ENCODE peak calls at places on chromosomes 1 and 21, in eight cellular contexts. Z, C, T, M, N, F, V and Q are unnamed samples.

GRCh38 chr1:197774691-197775281 is 494 bp downstream of the DENND1B start:
- DNase-seq in Z (peak), C (peak), T (no peak), M (peak), N (peak), F (peak), V (peak), Q (no peak)

GRCh38 chr21:46000182-46000730 is 18.7 kb downstream of the COL6A1 start:
- DNase-seq in Z (peak), C (no peak), T (no peak), M (no peak), N (no peak), F (no peak), V (no peak), Q (no peak)

GRCh38 chr1:94621392-94621791 is 79.8 kb upstream of the F3 start:
- DNase-seq in Z (no peak), C (peak), T (peak), M (peak), N (no peak), F (peak), V (no peak), Q (no peak)

GRCh38 chr1:186421446-186421845 is 39.5 kb downstream of the PDC start:
- DNase-seq in Z (no peak), C (no peak), T (no peak), M (no peak), N (no peak), F (no peak), V (no peak), Q (no peak)

GRCh38 chr1:90727917-90728655 is 11.0 kb upstream of the BARHL2 start:
- DNase-seq in Z (no peak), C (no peak), T (no peak), M (no peak), N (no peak), F (no peak), V (no peak), Q (no peak)

GRCh38 chr1:53328009-53328489 is at the start of gene LRP8:
- DNase-seq in Z (peak), C (peak), T (peak), M (peak), N (peak), F (peak), V (peak), Q (peak)

GRCh38 chr1:217881607-217882332 is 250.6 kb downstream of the SPATA17 start:
- DNase-seq in Z (no peak), C (no peak), T (no peak), M (peak), N (no peak), F (no peak), V (no peak), Q (no peak)

GRCh38 chr1:1361233-1361981 is 3.1 kb upstream of the MXRA8 start:
- DNase-seq in Z (no peak), C (no peak), T (no peak), M (peak), N (no peak), F (no peak), V (no peak), Q (no peak)

GRCh38 chr1:167825419-167826079 is 88.4 kb downstream of the ADCY10 start:
- DNase-seq in Z (no peak), C (no peak), T (no peak), M (no peak), N (no peak), F (no peak), V (no peak), Q (no peak)

GRCh38 chr1:32651461-32652073 is 559 bp downstream of the RBBP4 start:
- DNase-seq in Z (no peak), C (peak), T (no peak), M (no peak), N (peak), F (no peak), V (no peak), Q (no peak)

GRCh38 chr21:44709426-44710293 is 1.7 kb downstream of the TSPEAR start:
- DNase-seq in Z (no peak), C (peak), T (no peak), M (no peak), N (no peak), F (no peak), V (no peak), Q (no peak)

GRCh38 chr1:80915491-80915890 is 885.2 kb upstream of the ADGRL2 start:
- DNase-seq in Z (no peak), C (no peak), T (no peak), M (no peak), N (no peak), F (no peak), V (no peak), Q (no peak)

GRCh38 chr1:243754348-243754747 is 95.7 kb downstream of the AKT3 start:
- DNase-seq in Z (no peak), C (no peak), T (no peak), M (no peak), N (no peak), F (no peak), V (no peak), Q (no peak)